ENCODE peak calls at places on chromosomes 3 and 15, in nine cellular contexts. W, Y, S, N, P, J, G, K and V are unnamed samples.
A peak's percentile ranks its signal among the peaks of the same experiment; 100 is the strongest.

GRCh38 chr3:100978036-100978659 is 15.1 kb downstream of the ABI3BP start:
- DNase-seq in W (no peak), Y (no peak), S (no peak), N (no peak), P (no peak), J (no peak), G (no peak), K (no peak), V (no peak)

GRCh38 chr3:133490468-133491351 is 82.8 kb upstream of the CDV3 start:
- DNase-seq in W (no peak), Y (no peak), S (peak; percentile 2), N (no peak), P (no peak), J (no peak), G (no peak), K (no peak), V (no peak)

GRCh38 chr15:87579537-87579936 is 677.0 kb downstream of the NTRK3 start:
- DNase-seq in W (no peak), Y (no peak), S (peak; percentile 43), N (no peak), P (no peak), J (no peak), G (no peak), K (no peak), V (no peak)

GRCh38 chr3:161409858-161410257 is 38.5 kb upstream of the SPTSSB start:
- DNase-seq in W (no peak), Y (no peak), S (peak; percentile 86), N (no peak), P (no peak), J (no peak), G (no peak), K (no peak), V (no peak)

GRCh38 chr3:193780810-193781472 is 187.9 kb downstream of the OPA1 start:
- DNase-seq in W (peak; percentile 91), Y (peak; percentile 66), S (peak; percentile 95), N (peak; percentile 50), P (peak; percentile 77), J (peak; percentile 90), G (peak; percentile 48), K (peak; percentile 72), V (peak; percentile 95)

GRCh38 chr15:39403674-39404117 is 177.2 kb upstream of the THBS1 start:
- DNase-seq in W (no peak), Y (no peak), S (peak; percentile 71), N (peak; percentile 49), P (no peak), J (no peak), G (peak; percentile 82), K (no peak), V (no peak)

GRCh38 chr3:27253391-27253790 is 115.8 kb downstream of the NEK10 start:
- DNase-seq in W (no peak), Y (no peak), S (no peak), N (no peak), P (no peak), J (no peak), G (no peak), K (no peak), V (no peak)

GRCh38 chr3:8488436-8488835 is 13.2 kb upstream of the LMCD1 start:
- DNase-seq in W (no peak), Y (no peak), S (no peak), N (no peak), P (no peak), J (no peak), G (no peak), K (no peak), V (no peak)

GRCh38 chr3:159112724-159113123 is 310.9 kb downstream of the MFSD1 start:
- DNase-seq in W (peak; percentile 6), Y (no peak), S (no peak), N (no peak), P (no peak), J (no peak), G (no peak), K (no peak), V (no peak)

GRCh38 chr15:59244337-59244736 is 37.7 kb downstream of the LDHAL6B start:
- DNase-seq in W (no peak), Y (no peak), S (no peak), N (no peak), P (no peak), J (no peak), G (no peak), K (no peak), V (no peak)

GRCh38 chr15:74817370-74817737 is 4.7 kb downstream of the LMAN1L start:
- DNase-seq in W (no peak), Y (peak; percentile 48), S (peak; percentile 75), N (no peak), P (no peak), J (peak; percentile 56), G (peak; percentile 5), K (no peak), V (no peak)